ENCODE peak calls at places on chromosomes 7 and 10, in six cellular contexts. B, T, V, D, X and F are unnamed samples.

GRCh38 chr7:105718511-105718925 is 137.2 kb upstream of the EFCAB10 start:
- DNase-seq in X (no peak), B (no peak), T (no peak), D (no peak), V (no peak), F (no peak)

GRCh38 chr7:100674441-100675407 is 1.2 kb downstream of the GNB2 start:
- DNase-seq in T (peak; percentile 67), V (no peak), B (no peak), D (no peak), X (no peak), F (no peak)

GRCh38 chr10:13922591-13922990 is 335.8 kb downstream of the PRPF18 start:
- DNase-seq in T (no peak), X (no peak), B (no peak), V (no peak), D (no peak), F (no peak)

GRCh38 chr10:33979195-33979594 is 644.7 kb upstream of the NRP1 start:
- DNase-seq in V (no peak), T (no peak), X (no peak), D (no peak), B (no peak), F (no peak)

GRCh38 chr10:18879284-18879683 is 169.3 kb upstream of the MALRD1 start:
- DNase-seq in B (no peak), D (no peak), T (no peak), V (no peak), X (peak; percentile 2), F (no peak)

GRCh38 chr10:17406036-17406834 is 48.2 kb downstream of the ST8SIA6 start:
- DNase-seq in B (no peak), V (no peak), X (no peak), T (peak; percentile 54), D (no peak), F (no peak)

GRCh38 chr10:131575877-131576276 is 264.4 kb upstream of the TCERG1L start:
- DNase-seq in B (no peak), X (no peak), V (no peak), T (no peak), D (no peak), F (no peak)

GRCh38 chr10:48249763-48250351 is 24.6 kb downstream of the FRMPD2 start:
- DNase-seq in V (no peak), B (no peak), X (no peak), T (no peak), D (no peak), F (no peak)

GRCh38 chr10:99743841-99744240 is 11.8 kb downstream of the CUTC start:
- DNase-seq in B (no peak), D (no peak), X (no peak), V (no peak), T (no peak), F (no peak)

GRCh38 chr10:115250784-115251183 is 157.6 kb downstream of the ATRNL1 start:
- DNase-seq in V (no peak), D (no peak), T (no peak), B (no peak), X (no peak), F (no peak)

GRCh38 chr10:24947304-24948097 is 4.9 kb downstream of the PRTFDC1 start:
- DNase-seq in T (no peak), D (peak; percentile 51), X (no peak), V (no peak), B (no peak), F (no peak)

GRCh38 chr10:95841711-95842498 is 65.9 kb upstream of the CC2D2B start:
- DNase-seq in X (peak; percentile 57), T (peak; percentile 77), V (peak; percentile 37), B (peak; percentile 15), D (no peak), F (peak; percentile 23)

GRCh38 chr10:103717341-103718246 is 137.8 kb downstream of the SH3PXD2A start:
- DNase-seq in V (peak; percentile 22), D (no peak), X (no peak), T (peak; percentile 51), B (no peak), F (no peak)

GRCh38 chr10:14749051-14749809 is 25.5 kb downstream of the FAM107B start:
- DNase-seq in D (no peak), V (no peak), X (peak; percentile 21), B (no peak), T (no peak), F (no peak)

GRCh38 chr7:106064836-106065559 is 47.1 kb downstream of the SYPL1 start:
- DNase-seq in T (no peak), V (peak; percentile 44), B (no peak), X (peak; percentile 78), D (no peak), F (no peak)

GRCh38 chr10:4260483-4260882 is 475.5 kb upstream of the KLF6 start:
- DNase-seq in B (no peak), D (no peak), X (no peak), V (no peak), T (no peak), F (no peak)

GRCh38 chr7:20647908-20648776 is 32.7 kb downstream of the ABCB5 start:
- DNase-seq in T (peak; percentile 86), X (peak; percentile 18), B (peak; percentile 25), D (no peak), V (peak; percentile 38), F (peak; percentile 65)

GRCh38 chr10:58237014-58237830 is 30.5 kb downstream of the IPMK start:
- DNase-seq in V (no peak), T (no peak), B (no peak), X (peak; percentile 78), D (no peak), F (no peak)

GRCh38 chr10:123649672-123650071 is 16.5 kb upstream of the GPR26 start:
- DNase-seq in X (no peak), D (no peak), T (no peak), B (no peak), V (no peak), F (no peak)

GRCh38 chr7:51227861-51228260 is 88.7 kb downstream of the COBL start:
- DNase-seq in X (no peak), D (no peak), B (no peak), V (no peak), T (no peak), F (no peak)

GRCh38 chr10:132651511-132652029 is 114.0 kb downstream of the INPP5A start:
- DNase-seq in D (no peak), V (no peak), X (no peak), B (no peak), T (no peak), F (peak; percentile 6)

GRCh38 chr10:116631871-116632295 is 11.1 kb downstream of the PNLIPRP2 start:
- DNase-seq in D (no peak), B (no peak), V (no peak), X (no peak), T (no peak), F (no peak)

GRCh38 chr10:50894312-50894711 is 8.9 kb upstream of the A1CF start:
- DNase-seq in B (no peak), X (no peak), V (no peak), T (no peak), D (no peak), F (no peak)

GRCh38 chr10:28623483-28623882 is 53.8 kb upstream of the BAMBI start:
- DNase-seq in V (no peak), D (no peak), X (no peak), B (no peak), T (no peak), F (no peak)

GRCh38 chr10:102133373-102134195 is 744 bp downstream of the PPRC1 start:
- DNase-seq in V (peak; percentile 83), D (no peak), X (peak; percentile 78), T (peak; percentile 69), B (no peak), F (peak; percentile 53)

GRCh38 chr10:92697663-92698511 is 8.1 kb downstream of the HHEX start:
- DNase-seq in D (no peak), T (no peak), X (peak; percentile 98), V (no peak), B (no peak), F (no peak)

GRCh38 chr7:27141591-27142561 is 1.6 kb downstream of the HOXA5 start:
- DNase-seq in X (peak; percentile 63), V (no peak), T (peak; percentile 75), B (no peak), D (no peak), F (peak; percentile 43)

DNA sequence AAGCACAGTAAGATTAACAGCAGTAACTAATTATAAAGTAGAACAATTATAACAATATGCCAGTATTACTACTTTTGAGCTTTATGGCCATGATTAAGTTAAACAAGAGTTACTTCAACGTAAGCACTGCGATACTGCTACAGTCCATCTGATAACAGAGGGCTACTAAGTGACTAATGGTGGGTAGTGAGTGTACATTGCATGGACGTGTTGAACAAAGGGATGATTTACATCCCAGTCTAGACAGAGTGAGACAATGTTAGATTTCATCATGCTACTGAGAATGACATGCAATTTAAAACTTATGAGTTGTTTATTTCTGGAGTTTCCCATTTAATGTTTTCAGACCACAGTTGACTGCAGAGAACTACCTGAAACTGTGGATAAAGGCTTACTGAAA is 45.6 kb downstream of the TPST1 start:
- DNase-seq in V (no peak), T (no peak), B (no peak), X (peak; percentile 69), D (no peak), F (no peak)
- TF ChIP-seq CREB1 in V (no peak), T (no peak), B (no peak), X (no peak), D (no peak), F (no peak)

GRCh38 chr7:56213574-56213973 is 97.4 kb upstream of the NUPR2 start:
- DNase-seq in V (no peak), X (no peak), D (no peak), T (no peak), B (no peak), F (no peak)
- TF ChIP-seq CREB1 in V (no peak), X (no peak), D (no peak), T (no peak), B (no peak), F (no peak)

DNA sequence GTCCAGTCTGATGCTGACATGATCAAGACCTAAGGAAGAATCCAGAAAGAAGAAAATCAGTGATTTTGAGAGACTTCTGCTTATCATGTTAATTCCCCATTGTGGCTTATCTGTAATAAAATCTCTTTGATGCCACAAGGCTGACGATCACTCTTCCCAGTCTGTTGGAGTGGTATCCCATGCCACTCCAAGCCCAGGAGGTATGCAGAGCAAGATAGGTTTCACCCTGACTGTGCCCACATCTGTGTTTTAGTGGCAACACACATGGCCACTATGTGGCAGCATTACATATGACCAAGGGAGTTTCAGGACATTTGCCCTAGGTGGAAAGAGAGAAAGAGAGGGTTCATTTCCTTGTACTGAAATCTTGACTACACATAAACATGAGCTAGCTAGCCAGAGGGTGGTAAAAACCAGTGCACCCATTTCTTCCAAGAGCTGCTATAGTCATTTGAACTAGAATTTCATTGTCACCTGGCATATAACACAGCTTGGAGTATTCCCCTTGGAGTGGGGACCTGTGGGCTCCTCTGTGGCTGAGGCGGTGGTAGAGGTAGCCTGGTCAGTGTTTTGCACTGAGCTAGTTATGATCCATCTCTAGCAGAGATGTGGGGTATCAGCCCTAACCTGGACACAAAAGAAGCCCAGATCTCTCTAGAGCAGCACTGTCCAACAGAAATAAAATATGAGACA is 20.8 kb downstream of the LAMB4 start:
- DNase-seq in D (no peak), T (peak; percentile 27), B (no peak), V (no peak), X (peak; percentile 34), F (no peak)
- TF ChIP-seq CREB1 in D (no peak), T (no peak), B (no peak), V (no peak), X (no peak), F (no peak)

DNA sequence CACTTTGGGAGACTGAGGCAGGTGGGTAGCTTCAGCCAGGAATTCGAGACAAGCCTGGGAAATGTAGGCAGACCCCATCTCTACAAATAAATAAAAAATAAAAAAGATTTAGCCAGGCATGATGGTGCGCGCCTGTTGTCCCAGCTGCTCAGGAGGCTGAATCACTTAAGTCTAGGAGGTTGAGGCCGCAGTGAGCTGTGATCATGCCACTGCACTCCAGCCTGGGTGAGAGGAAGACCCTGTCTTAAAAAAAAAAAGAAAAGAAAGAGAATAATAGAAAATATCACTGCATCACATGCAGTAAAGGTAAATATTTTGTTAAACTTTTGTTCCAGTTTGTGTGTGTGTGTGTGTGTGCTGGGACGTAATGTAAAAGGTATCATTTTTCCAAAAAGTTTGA is 3.0 kb downstream of the STRIP2 start:
- DNase-seq in D (no peak), B (no peak), X (no peak), V (no peak), T (no peak), F (no peak)
- TF ChIP-seq CREB1 in D (no peak), B (no peak), X (no peak), V (no peak), T (no peak), F (no peak)